ENCODE peak calls at places on chromosome 13, in ten cellular contexts. B is fibroblast of lung, O is mucosa of descending colon, Y is OCI-LY7, I is colonic mucosa, U is cardiac muscle cell, F is heart left ventricle, T is GM12865, J is foreskin fibroblast, V is Peyer's patch. Q is an unnamed sample.
A peak's percentile ranks its signal among the peaks of the same experiment; 100 is the strongest.

GRCh38 chr13:91381371-91381770 is 17.1 kb upstream of the GPC5 start:
- DNase-seq in B (peak; percentile 28), J (no peak), O (no peak), U (peak; percentile 36), I (no peak), T (peak; percentile 51), F (no peak), Y (peak; percentile 65), V (no peak), Q (peak; percentile 5)

GRCh38 chr13:32592082-32592481 is 5.8 kb downstream of the PDS5B start:
- DNase-seq in B (no peak), F (no peak), Y (no peak), O (no peak), U (no peak), T (no peak), V (no peak), J (no peak), I (no peak), Q (no peak)

GRCh38 chr13:36848228-36848982 is 29.4 kb downstream of the RFXAP start:
- DNase-seq in J (no peak), U (no peak), B (no peak), I (no peak), T (peak; percentile 52), V (no peak), O (no peak), F (no peak), Y (peak; percentile 29), Q (no peak)

GRCh38 chr13:44240611-44241010 is 133.0 kb upstream of the SERP2 start:
- DNase-seq in T (no peak), V (no peak), U (no peak), I (no peak), F (no peak), J (no peak), O (no peak), Y (no peak), B (no peak), Q (no peak)

GRCh38 chr13:77480071-77480470 is 55.4 kb upstream of the SCEL start:
- DNase-seq in I (no peak), J (no peak), Y (no peak), O (no peak), F (no peak), V (no peak), U (no peak), B (no peak), T (no peak), Q (no peak)

GRCh38 chr13:110415669-110416068 is 108.6 kb downstream of the COL4A2 start:
- DNase-seq in U (no peak), V (no peak), T (peak; percentile 7), Y (no peak), O (no peak), F (no peak), I (peak; percentile 19), J (no peak), B (no peak), Q (no peak)

GRCh38 chr13:110643768-110644421 is 28.6 kb downstream of the NAXD start:
- DNase-seq in J (no peak), U (no peak), F (no peak), O (no peak), Y (no peak), I (no peak), B (no peak), V (no peak), T (no peak), Q (no peak)

GRCh38 chr13:21061077-21061945 is at the start of gene LATS2:
- DNase-seq in T (peak; percentile 91), U (peak; percentile 98), V (peak; percentile 95), F (peak; percentile 98), B (peak; percentile 93), O (peak; percentile 94), Y (peak; percentile 41), J (peak; percentile 96), I (peak; percentile 95), Q (peak; percentile 95)

GRCh38 chr13:24983094-24983493 is 112.8 kb upstream of the PABPC3 start:
- DNase-seq in B (no peak), F (no peak), Y (no peak), T (no peak), I (peak; percentile 46), U (no peak), V (no peak), O (peak; percentile 27), J (no peak), Q (no peak)

GRCh38 chr13:24982333-24982999 is 113.5 kb upstream of the PABPC3 start:
- DNase-seq in Y (no peak), O (peak; percentile 73), F (peak; percentile 37), V (peak; percentile 62), T (no peak), I (peak; percentile 61), B (no peak), J (no peak), U (no peak), Q (no peak)

GRCh38 chr13:24986826-24987225 is 109.1 kb upstream of the PABPC3 start:
- DNase-seq in J (no peak), B (no peak), V (no peak), Y (no peak), O (no peak), T (no peak), U (no peak), I (no peak), F (no peak), Q (no peak)

GRCh38 chr13:24984134-24984533 is 111.8 kb upstream of the PABPC3 start:
- DNase-seq in T (no peak), Y (no peak), O (no peak), I (no peak), B (no peak), J (no peak), F (no peak), V (no peak), U (no peak), Q (no peak)

DNA sequence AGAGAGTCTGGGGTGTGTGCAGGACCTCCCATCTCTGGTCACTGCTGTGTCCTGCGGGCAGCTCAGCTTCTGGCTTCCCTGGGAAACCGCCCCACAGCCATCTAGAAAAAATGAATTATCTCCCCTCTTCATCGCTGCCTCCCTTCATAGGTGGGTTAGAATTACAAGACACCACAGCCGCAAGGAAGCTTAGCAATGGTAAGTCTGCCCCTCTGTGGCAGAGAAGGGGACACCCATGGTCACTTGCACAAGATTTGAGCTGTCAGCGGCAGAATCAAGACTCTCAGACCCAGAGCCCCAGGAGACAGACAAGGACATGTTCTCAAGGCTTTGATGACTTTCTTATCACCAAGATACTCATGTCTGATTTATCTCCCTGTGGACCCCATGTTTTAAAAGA is 110.8 kb upstream of the PABPC3 start:
- DNase-seq in Y (no peak), F (no peak), V (no peak), U (no peak), J (no peak), B (no peak), I (no peak), T (peak; percentile 32), O (no peak), Q (no peak)
- TF ChIP-seq CTCF in Y (peak; percentile 39), F (no peak), V (no peak), U (no peak), J (no peak), B (no peak), I (no peak), T (peak; percentile 7), O (no peak), Q (no peak)

GRCh38 chr13:41313659-41314197 is 2.7 kb downstream of the NAA16 start:
- DNase-seq in T (no peak), J (no peak), Y (no peak), I (no peak), F (no peak), B (no peak), U (no peak), O (no peak), V (no peak), Q (no peak)
- H3K4me3 ChIP-seq in T (no peak overlapping the region), J (peak overlapping the region; percentile 87), Y (peak overlapping the region; percentile 79), I (no peak overlapping the region), F (peak overlapping the region; percentile 71), B (peak overlapping the region; percentile 99), U (peak overlapping the region; percentile 92), O (no peak overlapping the region), V (no peak overlapping the region), Q (peak overlapping the region; percentile 98)

GRCh38 chr13:113084094-113084942 is 21.3 kb upstream of the F7 start:
- DNase-seq in O (no peak), V (no peak), T (no peak), F (no peak), I (no peak), B (no peak), J (no peak), Y (no peak), U (no peak), Q (no peak)
- TF ChIP-seq CTCF in O (no peak), V (no peak), T (no peak), F (no peak), I (no peak), B (no peak), J (no peak), Y (no peak), U (peak; percentile 16), Q (peak; percentile 18)

GRCh38 chr13:41650706-41651105 is 193.4 kb downstream of the RGCC start:
- DNase-seq in I (no peak), J (no peak), U (no peak), T (no peak), B (no peak), F (no peak), V (no peak), Y (no peak), O (no peak), Q (peak; percentile 40)

GRCh38 chr13:41651413-41652068 is 194.2 kb downstream of the RGCC start:
- DNase-seq in V (no peak), T (no peak), Y (no peak), J (no peak), I (no peak), U (no peak), F (no peak), O (no peak), B (no peak), Q (peak; percentile 50)

GRCh38 chr13:41645313-41645712 is 188.0 kb downstream of the RGCC start:
- DNase-seq in I (no peak), F (no peak), V (peak; percentile 47), O (no peak), T (no peak), B (peak; percentile 89), J (peak; percentile 93), U (no peak), Y (no peak), Q (peak; percentile 94)

GRCh38 chr13:41649659-41650058 is 192.3 kb downstream of the RGCC start:
- DNase-seq in T (no peak), V (no peak), Y (peak; percentile 60), U (peak; percentile 36), I (no peak), O (no peak), J (no peak), B (peak; percentile 36), F (no peak), Q (no peak)

DNA sequence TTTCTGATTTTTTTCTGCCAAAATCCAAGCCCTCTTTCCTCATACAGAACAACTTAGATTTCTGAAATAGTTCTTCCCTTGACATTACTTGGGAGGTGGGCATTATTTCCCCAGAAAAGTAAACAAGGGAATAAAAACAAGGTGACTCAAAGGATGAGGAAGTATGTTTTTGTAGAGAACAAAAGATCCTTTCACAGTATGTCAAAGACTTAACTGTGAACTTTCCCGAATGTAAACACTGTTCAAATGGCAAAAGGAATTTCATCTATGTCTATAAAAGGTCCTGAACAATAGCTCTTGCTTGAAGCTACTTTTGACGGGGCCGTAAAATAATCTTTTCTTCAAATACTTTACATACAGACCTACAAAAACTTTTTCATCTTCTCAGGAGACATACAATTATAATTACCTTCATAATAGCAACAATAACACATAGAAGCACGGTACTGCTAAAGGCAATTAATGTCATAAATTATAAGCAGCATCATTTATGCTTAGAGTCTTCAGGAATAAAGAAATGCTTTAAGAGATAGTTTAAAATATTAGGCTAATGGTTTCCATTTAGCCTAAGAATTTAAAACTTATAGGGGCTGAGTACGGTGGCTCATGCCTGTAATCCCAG is 191.1 kb downstream of the RGCC start:
- DNase-seq in T (no peak), I (no peak), U (no peak), V (no peak), B (peak; percentile 86), F (no peak), Y (no peak), J (peak; percentile 60), O (no peak), Q (peak; percentile 53)
- H3K4me3 ChIP-seq in T (no peak overlapping the region), I (no peak overlapping the region), U (no peak overlapping the region), V (no peak overlapping the region), B (no peak overlapping the region), F (no peak overlapping the region), Y (no peak overlapping the region), J (no peak overlapping the region), O (no peak overlapping the region), Q (no peak overlapping the region)